ENCODE peak calls at places on chromosomes 2 and 18, in ten cellular contexts. One of them, this sample, is unnamed.

GRCh38 chr2:206164261-206164862 is 4.7 kb downstream of the EEF1B2 start:
- DNase-seq in NCI-H748 treated with DMSO at 0.1 percent for 48 hours: peak
- DNase-seq in foreskin fibroblast: peak
- DNase-seq in AML-193: no peak
- DNase-seq in choroid plexus epithelial cell: peak
- DNase-seq in GM13977: no peak
- DNase-seq in posterior vena cava: no peak
- DNase-seq in stimulated activated CD4-positive, alpha-beta T cell treated with anti-CD3 and anti-CD28 coated beads, Interleukin-2, amount 100 ng/mL, for 48 hours: peak
- DNase-seq in SK-N-SH: peak
- DNase-seq in COR-L47: no peak
- DNase-seq in this sample: peak

GRCh38 chr18:75005622-75006021 is 203.3 kb downstream of the PTGR3 start:
- DNase-seq in COR-L47: no peak
- DNase-seq in NCI-H748 treated with DMSO at 0.1 percent for 48 hours: no peak
- DNase-seq in SK-N-SH: no peak
- DNase-seq in stimulated activated CD4-positive, alpha-beta T cell treated with anti-CD3 and anti-CD28 coated beads, Interleukin-2, amount 100 ng/mL, for 48 hours: no peak
- DNase-seq in posterior vena cava: no peak
- DNase-seq in choroid plexus epithelial cell: peak
- DNase-seq in GM13977: no peak
- DNase-seq in foreskin fibroblast: no peak
- DNase-seq in AML-193: no peak
- DNase-seq in this sample: no peak

GRCh38 chr18:23992119-23992940 is 22.2 kb upstream of the TTC39C start:
- DNase-seq in posterior vena cava: no peak
- DNase-seq in foreskin fibroblast: no peak
- DNase-seq in stimulated activated CD4-positive, alpha-beta T cell treated with anti-CD3 and anti-CD28 coated beads, Interleukin-2, amount 100 ng/mL, for 48 hours: no peak
- DNase-seq in SK-N-SH: peak
- DNase-seq in GM13977: no peak
- DNase-seq in NCI-H748 treated with DMSO at 0.1 percent for 48 hours: peak
- DNase-seq in choroid plexus epithelial cell: no peak
- DNase-seq in COR-L47: peak
- DNase-seq in AML-193: no peak
- DNase-seq in this sample: no peak

GRCh38 chr2:215711484-215712034 is 275.7 kb upstream of the FN1 start:
- DNase-seq in choroid plexus epithelial cell: peak
- DNase-seq in SK-N-SH: no peak
- DNase-seq in NCI-H748 treated with DMSO at 0.1 percent for 48 hours: no peak
- DNase-seq in COR-L47: no peak
- DNase-seq in stimulated activated CD4-positive, alpha-beta T cell treated with anti-CD3 and anti-CD28 coated beads, Interleukin-2, amount 100 ng/mL, for 48 hours: no peak
- DNase-seq in posterior vena cava: no peak
- DNase-seq in GM13977: no peak
- DNase-seq in AML-193: no peak
- DNase-seq in foreskin fibroblast: peak
- DNase-seq in this sample: no peak

GRCh38 chr18:11089931-11090715 is 59.2 kb downstream of the PIEZO2 start:
- DNase-seq in stimulated activated CD4-positive, alpha-beta T cell treated with anti-CD3 and anti-CD28 coated beads, Interleukin-2, amount 100 ng/mL, for 48 hours: no peak
- DNase-seq in AML-193: no peak
- DNase-seq in SK-N-SH: no peak
- DNase-seq in NCI-H748 treated with DMSO at 0.1 percent for 48 hours: no peak
- DNase-seq in foreskin fibroblast: no peak
- DNase-seq in COR-L47: no peak
- DNase-seq in choroid plexus epithelial cell: no peak
- DNase-seq in posterior vena cava: no peak
- DNase-seq in GM13977: no peak
- DNase-seq in this sample: no peak

GRCh38 chr2:9991829-9992273 is 40.4 kb downstream of the GRHL1 start:
- DNase-seq in foreskin fibroblast: no peak
- DNase-seq in choroid plexus epithelial cell: no peak
- DNase-seq in stimulated activated CD4-positive, alpha-beta T cell treated with anti-CD3 and anti-CD28 coated beads, Interleukin-2, amount 100 ng/mL, for 48 hours: no peak
- DNase-seq in GM13977: no peak
- DNase-seq in COR-L47: no peak
- DNase-seq in SK-N-SH: no peak
- DNase-seq in NCI-H748 treated with DMSO at 0.1 percent for 48 hours: no peak
- DNase-seq in AML-193: peak
- DNase-seq in posterior vena cava: peak
- DNase-seq in this sample: no peak

GRCh38 chr18:24799176-24799575 is 338.7 kb downstream of the HRH4 start:
- DNase-seq in foreskin fibroblast: no peak
- DNase-seq in NCI-H748 treated with DMSO at 0.1 percent for 48 hours: no peak
- DNase-seq in COR-L47: no peak
- DNase-seq in AML-193: no peak
- DNase-seq in posterior vena cava: no peak
- DNase-seq in SK-N-SH: no peak
- DNase-seq in GM13977: no peak
- DNase-seq in stimulated activated CD4-positive, alpha-beta T cell treated with anti-CD3 and anti-CD28 coated beads, Interleukin-2, amount 100 ng/mL, for 48 hours: no peak
- DNase-seq in choroid plexus epithelial cell: no peak
- DNase-seq in this sample: no peak

GRCh38 chr18:62242955-62243354 is 55.9 kb downstream of the RELCH start:
- DNase-seq in GM13977: no peak
- DNase-seq in COR-L47: no peak
- DNase-seq in NCI-H748 treated with DMSO at 0.1 percent for 48 hours: no peak
- DNase-seq in foreskin fibroblast: peak
- DNase-seq in choroid plexus epithelial cell: no peak
- DNase-seq in stimulated activated CD4-positive, alpha-beta T cell treated with anti-CD3 and anti-CD28 coated beads, Interleukin-2, amount 100 ng/mL, for 48 hours: no peak
- DNase-seq in AML-193: no peak
- DNase-seq in SK-N-SH: no peak
- DNase-seq in posterior vena cava: no peak
- DNase-seq in this sample: no peak

GRCh38 chr2:217966399-217967068 is 36.3 kb downstream of the TNS1 start:
- DNase-seq in GM13977: no peak
- DNase-seq in COR-L47: no peak
- DNase-seq in choroid plexus epithelial cell: peak
- DNase-seq in posterior vena cava: peak
- DNase-seq in AML-193: no peak
- DNase-seq in SK-N-SH: no peak
- DNase-seq in foreskin fibroblast: no peak
- DNase-seq in stimulated activated CD4-positive, alpha-beta T cell treated with anti-CD3 and anti-CD28 coated beads, Interleukin-2, amount 100 ng/mL, for 48 hours: no peak
- DNase-seq in NCI-H748 treated with DMSO at 0.1 percent for 48 hours: no peak
- DNase-seq in this sample: no peak

GRCh38 chr2:9280204-9280603 is 73.6 kb downstream of the ASAP2 start:
- DNase-seq in stimulated activated CD4-positive, alpha-beta T cell treated with anti-CD3 and anti-CD28 coated beads, Interleukin-2, amount 100 ng/mL, for 48 hours: no peak
- DNase-seq in NCI-H748 treated with DMSO at 0.1 percent for 48 hours: no peak
- DNase-seq in posterior vena cava: no peak
- DNase-seq in GM13977: no peak
- DNase-seq in SK-N-SH: no peak
- DNase-seq in COR-L47: no peak
- DNase-seq in AML-193: no peak
- DNase-seq in choroid plexus epithelial cell: no peak
- DNase-seq in foreskin fibroblast: no peak
- DNase-seq in this sample: no peak

GRCh38 chr18:22813648-22814328 is 119.3 kb upstream of the RBBP8 start:
- DNase-seq in foreskin fibroblast: no peak
- DNase-seq in GM13977: peak
- DNase-seq in NCI-H748 treated with DMSO at 0.1 percent for 48 hours: peak
- DNase-seq in SK-N-SH: peak
- DNase-seq in posterior vena cava: no peak
- DNase-seq in stimulated activated CD4-positive, alpha-beta T cell treated with anti-CD3 and anti-CD28 coated beads, Interleukin-2, amount 100 ng/mL, for 48 hours: no peak
- DNase-seq in AML-193: peak
- DNase-seq in COR-L47: peak
- DNase-seq in choroid plexus epithelial cell: peak
- DNase-seq in this sample: peak

GRCh38 chr2:15794608-15795134 is 145.7 kb upstream of the MYCN start:
- DNase-seq in AML-193: no peak
- DNase-seq in SK-N-SH: no peak
- DNase-seq in GM13977: no peak
- DNase-seq in COR-L47: no peak
- DNase-seq in stimulated activated CD4-positive, alpha-beta T cell treated with anti-CD3 and anti-CD28 coated beads, Interleukin-2, amount 100 ng/mL, for 48 hours: no peak
- DNase-seq in posterior vena cava: no peak
- DNase-seq in choroid plexus epithelial cell: no peak
- DNase-seq in foreskin fibroblast: no peak
- DNase-seq in NCI-H748 treated with DMSO at 0.1 percent for 48 hours: no peak
- DNase-seq in this sample: no peak

GRCh38 chr2:154709215-154709614 is 10.7 kb downstream of the KCNJ3 start:
- DNase-seq in stimulated activated CD4-positive, alpha-beta T cell treated with anti-CD3 and anti-CD28 coated beads, Interleukin-2, amount 100 ng/mL, for 48 hours: no peak
- DNase-seq in NCI-H748 treated with DMSO at 0.1 percent for 48 hours: no peak
- DNase-seq in COR-L47: no peak
- DNase-seq in choroid plexus epithelial cell: no peak
- DNase-seq in foreskin fibroblast: no peak
- DNase-seq in AML-193: no peak
- DNase-seq in SK-N-SH: no peak
- DNase-seq in GM13977: no peak
- DNase-seq in posterior vena cava: no peak
- DNase-seq in this sample: no peak

GRCh38 chr2:22020101-22020742 is 896.5 kb downstream of the TDRD15 start:
- DNase-seq in SK-N-SH: no peak
- DNase-seq in posterior vena cava: no peak
- DNase-seq in COR-L47: no peak
- DNase-seq in AML-193: no peak
- DNase-seq in foreskin fibroblast: no peak
- DNase-seq in GM13977: no peak
- DNase-seq in choroid plexus epithelial cell: no peak
- DNase-seq in stimulated activated CD4-positive, alpha-beta T cell treated with anti-CD3 and anti-CD28 coated beads, Interleukin-2, amount 100 ng/mL, for 48 hours: no peak
- DNase-seq in NCI-H748 treated with DMSO at 0.1 percent for 48 hours: no peak
- DNase-seq in this sample: no peak

GRCh38 chr2:132374151-132374550 is 42.5 kb upstream of the GPR39 start:
- DNase-seq in AML-193: no peak
- DNase-seq in choroid plexus epithelial cell: no peak
- DNase-seq in stimulated activated CD4-positive, alpha-beta T cell treated with anti-CD3 and anti-CD28 coated beads, Interleukin-2, amount 100 ng/mL, for 48 hours: no peak
- DNase-seq in foreskin fibroblast: no peak
- DNase-seq in NCI-H748 treated with DMSO at 0.1 percent for 48 hours: no peak
- DNase-seq in SK-N-SH: no peak
- DNase-seq in posterior vena cava: no peak
- DNase-seq in GM13977: no peak
- DNase-seq in COR-L47: no peak
- DNase-seq in this sample: no peak

GRCh38 chr2:207418422-207418821 is 111.3 kb upstream of the CREB1 start:
- DNase-seq in NCI-H748 treated with DMSO at 0.1 percent for 48 hours: no peak
- DNase-seq in choroid plexus epithelial cell: no peak
- DNase-seq in SK-N-SH: peak
- DNase-seq in GM13977: no peak
- DNase-seq in stimulated activated CD4-positive, alpha-beta T cell treated with anti-CD3 and anti-CD28 coated beads, Interleukin-2, amount 100 ng/mL, for 48 hours: no peak
- DNase-seq in COR-L47: no peak
- DNase-seq in posterior vena cava: no peak
- DNase-seq in foreskin fibroblast: no peak
- DNase-seq in AML-193: no peak
- DNase-seq in this sample: no peak

GRCh38 chr18:63433349-63433866 is 11.1 kb upstream of the VPS4B start:
- DNase-seq in posterior vena cava: no peak
- DNase-seq in GM13977: no peak
- DNase-seq in foreskin fibroblast: no peak
- DNase-seq in COR-L47: no peak
- DNase-seq in SK-N-SH: no peak
- DNase-seq in NCI-H748 treated with DMSO at 0.1 percent for 48 hours: no peak
- DNase-seq in AML-193: no peak
- DNase-seq in stimulated activated CD4-positive, alpha-beta T cell treated with anti-CD3 and anti-CD28 coated beads, Interleukin-2, amount 100 ng/mL, for 48 hours: no peak
- DNase-seq in choroid plexus epithelial cell: no peak
- DNase-seq in this sample: no peak

GRCh38 chr2:128041561-128041960 is 13.7 kb upstream of the SAP130 start:
- DNase-seq in SK-N-SH: no peak
- DNase-seq in stimulated activated CD4-positive, alpha-beta T cell treated with anti-CD3 and anti-CD28 coated beads, Interleukin-2, amount 100 ng/mL, for 48 hours: no peak
- DNase-seq in GM13977: no peak
- DNase-seq in AML-193: no peak
- DNase-seq in foreskin fibroblast: no peak
- DNase-seq in posterior vena cava: no peak
- DNase-seq in choroid plexus epithelial cell: no peak
- DNase-seq in COR-L47: no peak
- DNase-seq in NCI-H748 treated with DMSO at 0.1 percent for 48 hours: no peak
- DNase-seq in this sample: no peak

GRCh38 chr2:26880910-26881435 is 33.0 kb downstream of the DPYSL5 start:
- DNase-seq in COR-L47: no peak
- DNase-seq in SK-N-SH: no peak
- DNase-seq in GM13977: no peak
- DNase-seq in AML-193: no peak
- DNase-seq in choroid plexus epithelial cell: no peak
- DNase-seq in stimulated activated CD4-positive, alpha-beta T cell treated with anti-CD3 and anti-CD28 coated beads, Interleukin-2, amount 100 ng/mL, for 48 hours: no peak
- DNase-seq in posterior vena cava: no peak
- DNase-seq in NCI-H748 treated with DMSO at 0.1 percent for 48 hours: no peak
- DNase-seq in foreskin fibroblast: no peak
- DNase-seq in this sample: no peak

GRCh38 chr2:28101892-28102291 is 211.4 kb downstream of the BABAM2 start:
- DNase-seq in stimulated activated CD4-positive, alpha-beta T cell treated with anti-CD3 and anti-CD28 coated beads, Interleukin-2, amount 100 ng/mL, for 48 hours: no peak
- DNase-seq in NCI-H748 treated with DMSO at 0.1 percent for 48 hours: no peak
- DNase-seq in choroid plexus epithelial cell: no peak
- DNase-seq in foreskin fibroblast: peak
- DNase-seq in posterior vena cava: no peak
- DNase-seq in COR-L47: no peak
- DNase-seq in GM13977: no peak
- DNase-seq in AML-193: no peak
- DNase-seq in SK-N-SH: no peak
- DNase-seq in this sample: no peak

This sample was measured in NCI-H345.